ENCODE peak calls at places on chromosomes 4 and X, in seven cellular contexts. N is mesendoderm, W is esophagus squamous epithelium, X is adrenal gland, U is endothelial cell of umbilical vein, O is RWPE2, K is brain microvascular endothelial cell. J is an unnamed sample. For H3K27me3, the result is how much of the 10 kb centered on the place peaks cover.

GRCh38 chrX:8345473-8345872 is 119.2 kb upstream of the VCX3B start:
- DNase-seq in X (no peak), W (no peak), O (peak), U (no peak), N (peak), K (no peak), J (no peak)

GRCh38 chr4:98377626-98378025 is 116.4 kb downstream of the RAP1GDS1 start:
- DNase-seq in U (no peak), W (no peak), N (no peak), X (no peak), K (no peak), O (no peak), J (no peak)

GRCh38 chr4:183828125-183828524 is 77.0 kb upstream of the STOX2 start:
- DNase-seq in U (no peak), N (no peak), X (no peak), O (no peak), W (no peak), K (no peak), J (no peak)

GRCh38 chrX:1249101-1249887 is 19.3 kb upstream of the CSF2RA start:
- DNase-seq in W (no peak), O (no peak), X (peak), N (peak), U (no peak), K (peak), J (peak)

GRCh38 chr4:155617312-155617711 is 49.3 kb upstream of the GUCY1A1 start:
- DNase-seq in N (no peak), O (no peak), X (no peak), U (peak), K (no peak), W (no peak), J (no peak)

GRCh38 chr4:90246841-90247240 is 119.6 kb downstream of the CCSER1 start:
- DNase-seq in K (no peak), U (no peak), X (no peak), W (no peak), O (no peak), N (no peak), J (no peak)

GRCh38 chr4:93319011-93319410 is 509.5 kb upstream of the ATOH1 start:
- DNase-seq in X (no peak), W (no peak), O (no peak), K (no peak), N (no peak), U (no peak), J (no peak)

GRCh38 chr4:107050525-107051135 is 14.5 kb upstream of the DKK2 start:
- DNase-seq in O (no peak), W (no peak), K (no peak), U (peak), N (peak), X (no peak), J (no peak)

GRCh38 chr4:76486588-76487276 is 51.7 kb downstream of the SHROOM3 start:
- DNase-seq in N (no peak), X (no peak), O (no peak), K (no peak), W (no peak), U (no peak), J (no peak)

GRCh38 chrX:136588060-136588459 is 56.0 kb downstream of the VGLL1 start:
- DNase-seq in O (no peak), U (no peak), K (no peak), W (no peak), N (no peak), X (no peak), J (no peak)

GRCh38 chr4:30948653-30949052 is 228.5 kb downstream of the PCDH7 start:
- DNase-seq in U (peak), W (no peak), X (no peak), K (peak), O (no peak), N (no peak), J (peak)

GRCh38 chr4:156962551-156962974 is 9.0 kb downstream of the PDGFC start:
- DNase-seq in O (no peak), X (no peak), N (no peak), U (no peak), W (no peak), K (no peak), J (no peak)

GRCh38 chrX:39301041-39301440 is 499.8 kb downstream of the MID1IP1 start:
- DNase-seq in W (no peak), N (no peak), U (no peak), K (no peak), X (no peak), O (no peak), J (peak)

GRCh38 chr4:108774809-108775530 is 12.1 kb upstream of the ETNPPL start:
- DNase-seq in O (no peak), U (peak), K (no peak), N (peak), W (no peak), X (peak), J (no peak)

GRCh38 chr4:40256329-40256728 is 59.5 kb downstream of the RHOH start:
- DNase-seq in O (peak), U (no peak), X (no peak), N (no peak), K (no peak), W (no peak), J (peak)

GRCh38 chrX:40318076-40318475 is 220.3 kb upstream of the BCOR start:
- DNase-seq in W (no peak), K (no peak), X (no peak), N (no peak), O (no peak), U (no peak), J (no peak)

GRCh38 chr4:2809610-2810180 is 16.8 kb downstream of the SH3BP2 start:
- DNase-seq in N (no peak), O (no peak), K (no peak), W (no peak), X (no peak), U (no peak), J (no peak)

GRCh38 chr4:74932832-74933561 is at the start of gene PARM1:
- DNase-seq in W (peak), O (peak), U (peak), X (peak), N (peak), K (peak), J (peak)

GRCh38 chr4:78477276-78477675 is 74.3 kb upstream of the ANXA3 start:
- DNase-seq in U (peak), N (no peak), O (no peak), W (no peak), K (peak), X (no peak), J (no peak)

GRCh38 chr4:99825272-99825671 is 8.6 kb downstream of the DAPP1 start:
- DNase-seq in O (no peak), U (no peak), N (no peak), X (no peak), K (no peak), W (no peak), J (no peak)

GRCh38 chr4:5357863-5358262 is 306.6 kb downstream of the STK32B start:
- DNase-seq in U (no peak), X (no peak), W (no peak), N (no peak), K (no peak), O (no peak), J (no peak)

GRCh38 chr4:174214102-174214878 is 69.2 kb downstream of the FBXO8 start:
- DNase-seq in W (no peak), U (no peak), O (no peak), K (no peak), N (peak), X (no peak), J (no peak)

GRCh38 chr4:21819086-21819485 is 129.5 kb downstream of the KCNIP4 start:
- DNase-seq in U (peak), X (no peak), W (no peak), N (no peak), O (no peak), K (no peak), J (peak)

GRCh38 chr4:18882468-18882867 is 860.9 kb upstream of the LCORL start:
- DNase-seq in X (no peak), U (peak), N (peak), W (no peak), K (peak), O (no peak), J (peak)

GRCh38 chr4:147778942-147779341 is 47.1 kb downstream of the ARHGAP10 start:
- DNase-seq in K (no peak), X (no peak), W (no peak), O (no peak), U (no peak), N (no peak), J (no peak)

GRCh38 chr4:7909966-7910720 is 29.5 kb downstream of the AFAP1 start:
- DNase-seq in U (no peak), N (no peak), K (no peak), O (no peak), W (no peak), X (no peak), J (no peak)

GRCh38 chr4:7909463-7909862 is 30.2 kb downstream of the AFAP1 start:
- DNase-seq in W (no peak), O (no peak), K (no peak), U (no peak), X (no peak), N (no peak), J (no peak)

GRCh38 chr4:7908668-7909067 is 31.0 kb downstream of the AFAP1 start:
- DNase-seq in X (no peak), K (no peak), U (no peak), O (no peak), W (no peak), N (no peak), J (no peak)

GRCh38 chr4:7911044-7911578 is 28.6 kb downstream of the AFAP1 start:
- DNase-seq in X (no peak), O (no peak), W (no peak), N (peak), U (no peak), K (peak), J (peak)

GRCh38 chr4:7910721-7911015 is 29.0 kb downstream of the AFAP1 start:
- DNase-seq in X (no peak), N (no peak), W (no peak), K (no peak), O (no peak), U (no peak), J (no peak)
- H3K27me3 ChIP-seq in X (under half), N (under half), W (under half), K (under half), O (under half), U (under half), J (under half)

GRCh38 chrX:19172741-19173140 is 50.5 kb upstream of the ADGRG2 start:
- DNase-seq in W (no peak), U (no peak), O (no peak), X (no peak), K (no peak), N (no peak), J (no peak)

GRCh38 chrX:19174401-19175025 is 52.2 kb upstream of the ADGRG2 start:
- DNase-seq in N (no peak), K (peak), U (peak), O (peak), W (no peak), X (no peak), J (no peak)

DNA sequence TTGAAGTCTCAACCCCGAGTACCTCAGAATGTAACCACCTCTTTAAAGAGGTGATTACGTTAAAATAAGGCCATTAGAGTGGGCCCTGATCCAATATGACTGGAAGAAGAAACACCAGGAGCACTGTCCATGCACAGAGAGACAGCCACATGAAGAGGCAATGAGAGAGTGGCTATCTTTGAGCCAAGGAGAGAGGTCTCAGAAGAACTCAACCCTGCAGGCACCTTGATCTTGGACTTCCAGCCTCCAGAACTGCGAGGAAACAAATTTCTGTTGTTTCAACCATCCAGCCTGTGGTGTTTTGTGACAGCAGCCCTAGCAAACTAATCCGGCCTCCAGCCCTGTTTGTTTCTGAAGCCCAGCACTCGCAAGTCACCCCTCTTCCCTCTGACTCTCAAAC is 46.3 kb upstream of the ADGRG2 start:
- DNase-seq in O (no peak), K (no peak), W (no peak), N (no peak), U (no peak), X (no peak), J (no peak)
- H3K27me3 ChIP-seq in O (under half), K (under half), W (under half), N (under half), U (under half), X (under half), J (under half)

DNA sequence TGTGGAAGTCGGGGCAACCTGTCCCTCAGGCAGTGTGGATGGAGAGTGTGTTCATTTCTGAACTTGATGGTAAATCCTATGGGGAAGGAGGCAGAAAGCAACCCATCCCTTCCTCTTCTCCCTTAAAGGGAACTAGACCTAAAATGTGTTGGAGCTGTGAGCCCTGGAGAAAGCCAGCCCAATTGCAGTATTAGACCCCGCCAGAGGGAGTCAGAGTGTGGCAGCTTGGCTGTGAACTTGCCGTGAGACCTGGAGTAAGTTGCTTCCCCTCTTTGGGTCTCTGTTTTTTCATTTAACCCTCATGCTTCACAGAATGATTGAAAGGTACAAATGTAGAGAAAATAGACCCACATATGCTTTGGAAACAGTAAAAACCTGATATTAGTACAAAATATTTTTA is 108.7 kb upstream of the PAK3 start:
- DNase-seq in N (peak), W (no peak), X (no peak), K (no peak), O (no peak), U (no peak), J (peak)
- H3K27me3 ChIP-seq in N (under half), W (under half), X (under half), K (under half), O (under half), U (under half), J (under half)

GRCh38 chrX:108225456-108225730 is 133.8 kb downstream of the ATG4A start:
- DNase-seq in O (no peak), W (no peak), K (no peak), N (no peak), U (no peak), X (no peak), J (no peak)
- H3K27me3 ChIP-seq in O (under half), W (under half), K (under half), N (under half), U (under half), X (under half), J (under half)

GRCh38 chrX:42384956-42385355 is 393.0 kb downstream of the PPP1R2C start:
- DNase-seq in U (no peak), O (no peak), N (no peak), K (no peak), X (no peak), W (no peak), J (no peak)
- H3K27me3 ChIP-seq in U (under half), O (under half), N (under half), K (under half), X (under half), W (under half), J (under half)

GRCh38 chr4:110640608-110641007 is 17.7 kb upstream of the PITX2 start:
- DNase-seq in X (no peak), K (no peak), U (no peak), O (no peak), W (no peak), N (peak), J (no peak)

GRCh38 chr4:110644008-110644407 is 21.1 kb upstream of the PITX2 start:
- DNase-seq in K (no peak), N (no peak), W (no peak), U (no peak), O (no peak), X (no peak), J (no peak)

GRCh38 chr4:110639207-110640092 is 16.6 kb upstream of the PITX2 start:
- DNase-seq in W (no peak), O (no peak), N (peak), K (no peak), X (no peak), U (no peak), J (no peak)

GRCh38 chr4:110643096-110643495 is 20.2 kb upstream of the PITX2 start:
- DNase-seq in W (no peak), N (peak), O (no peak), K (no peak), X (no peak), U (no peak), J (no peak)

DNA sequence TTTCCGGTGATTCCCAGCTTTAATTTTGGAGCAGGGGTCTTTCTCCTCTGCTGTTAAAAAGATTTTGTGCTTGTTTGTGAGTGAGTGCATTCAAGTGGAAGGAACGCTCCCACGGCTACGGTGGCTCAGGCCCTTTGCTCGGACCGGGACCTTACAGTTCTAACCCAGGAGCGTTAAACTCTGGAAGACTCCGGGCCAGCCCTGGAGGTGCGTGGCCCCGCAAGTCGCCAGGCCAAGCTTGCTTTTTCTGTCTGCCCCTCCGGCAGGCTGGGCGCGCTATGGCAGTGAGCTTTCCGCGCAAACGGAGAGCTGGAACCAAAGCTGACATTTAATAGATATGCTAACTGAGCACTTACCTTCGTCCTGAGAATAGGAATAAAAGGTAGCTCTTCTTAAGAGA is 18.3 kb upstream of the PITX2 start:
- DNase-seq in K (no peak), W (no peak), N (peak), U (no peak), X (no peak), O (no peak), J (no peak)
- H3K27me3 ChIP-seq in K (half or more), W (under half), N (under half), U (half or more), X (half or more), O (half or more), J (under half)

GRCh38 chrX:18983711-18984380 is at the start of gene PHKA2:
- DNase-seq in X (peak), N (peak), W (no peak), O (no peak), K (peak), U (no peak), J (no peak)

GRCh38 chrX:18985186-18985435 is 1.2 kb upstream of the PHKA2 start:
- DNase-seq in O (no peak), W (no peak), K (no peak), N (no peak), X (no peak), U (no peak), J (no peak)

GRCh38 chrX:18981124-18981807 is 2.6 kb downstream of the PHKA2 start:
- DNase-seq in U (no peak), W (no peak), N (no peak), K (no peak), O (no peak), X (no peak), J (no peak)

GRCh38 chrX:18984381-18985185 is 669 bp upstream of the PHKA2 start:
- DNase-seq in O (peak), U (peak), K (peak), W (peak), X (peak), N (peak), J (peak)
- H3K27me3 ChIP-seq in O (under half), U (under half), K (under half), W (under half), X (under half), N (under half), J (under half)

GRCh38 chr4:190015538-190016368 is 11.3 kb downstream of the FRG2 start:
- DNase-seq in W (no peak), X (no peak), U (no peak), K (no peak), O (no peak), N (peak), J (no peak)

GRCh38 chr4:190016369-190017289 is 10.4 kb downstream of the FRG2 start:
- DNase-seq in O (no peak), U (no peak), N (peak), W (no peak), X (no peak), K (no peak), J (no peak)

GRCh38 chr4:190017357-190018200 is 9.5 kb downstream of the FRG2 start:
- DNase-seq in N (peak), X (no peak), U (no peak), K (no peak), W (no peak), O (no peak), J (no peak)

GRCh38 chr4:190019023-190019858 is 7.8 kb downstream of the FRG2 start:
- DNase-seq in K (no peak), U (no peak), W (no peak), N (peak), X (no peak), O (no peak), J (no peak)

DNA sequence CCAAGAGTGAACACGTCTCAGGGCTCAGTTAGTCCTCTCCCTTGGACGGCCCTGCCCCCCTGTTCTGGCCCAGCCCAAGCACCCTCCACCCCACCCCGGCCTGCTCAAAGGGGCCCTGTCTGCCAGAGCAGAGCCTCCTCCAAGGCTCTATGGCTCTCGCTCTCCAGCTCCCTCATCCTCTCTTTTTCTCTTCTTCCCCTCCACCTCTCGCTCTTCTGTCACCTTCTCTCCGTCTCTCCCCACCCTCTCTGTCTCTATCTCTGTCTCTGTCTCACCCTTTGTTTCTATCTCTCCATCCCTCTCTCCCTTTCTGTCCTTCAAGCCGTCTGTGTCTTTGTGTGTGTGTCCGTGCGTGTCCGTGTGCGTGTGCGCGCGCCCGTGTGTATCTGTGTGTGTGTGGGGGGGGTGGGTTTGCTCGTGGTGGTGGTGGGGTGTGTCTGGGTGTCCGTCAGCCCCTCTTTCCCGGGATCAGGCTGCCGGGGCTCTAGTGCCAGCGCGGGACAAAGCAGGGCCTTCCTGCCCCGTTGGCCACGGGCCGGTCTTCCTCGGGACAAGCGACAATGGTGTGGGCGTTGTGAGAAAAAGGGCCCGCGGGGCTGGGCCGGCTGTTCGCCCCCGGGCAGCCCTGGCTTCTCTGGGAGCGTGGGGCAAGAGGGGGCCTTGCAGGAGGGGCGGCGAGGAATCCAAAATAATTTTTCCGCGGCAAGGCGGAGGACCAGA is 8.7 kb downstream of the FRG2 start:
- DNase-seq in W (no peak), N (no peak), X (no peak), U (no peak), K (no peak), O (no peak), J (no peak)
- H3K27me3 ChIP-seq in W (under half), N (under half), X (under half), U (half or more), K (under half), O (half or more), J (under half)